ENCODE peak calls at places on chromosomes 4 and X, in ten cellular contexts. L, D, H, J, N, K, S, U, W and M are unnamed samples.

GRCh38 chrX:2325076-2325784 is 175.5 kb downstream of the DHRSX start:
- DNase-seq in U (peak), K (no peak), S (no peak), H (no peak), L (peak), D (peak), N (no peak), W (peak), J (peak), M (peak)

GRCh38 chr4:8104491-8105302 is 53.9 kb downstream of the ABLIM2 start:
- DNase-seq in W (no peak), J (no peak), N (no peak), H (no peak), K (no peak), D (no peak), U (peak), L (no peak), S (no peak), M (no peak)

GRCh38 chrX:53882331-53882730 is 161.9 kb downstream of the PHF8 start:
- DNase-seq in W (no peak), H (no peak), J (no peak), N (no peak), K (no peak), U (peak), S (peak), L (peak), D (no peak), M (peak)

GRCh38 chr4:117477925-117478324 is 392.5 kb upstream of the TRAM1L1 start:
- DNase-seq in H (no peak), K (no peak), J (no peak), U (no peak), L (no peak), D (no peak), W (peak), S (no peak), N (no peak), M (no peak)

GRCh38 chr4:27368781-27369180 is 508.1 kb downstream of the STIM2 start:
- DNase-seq in U (no peak), D (no peak), L (no peak), N (no peak), K (no peak), H (no peak), J (no peak), S (no peak), W (no peak), M (no peak)

GRCh38 chr4:148044889-148045352 is 313.0 kb downstream of the ARHGAP10 start:
- DNase-seq in D (no peak), U (no peak), J (no peak), N (no peak), K (no peak), S (no peak), W (no peak), H (no peak), L (no peak), M (peak)

GRCh38 chrX:119745283-119745848 is 13.0 kb upstream of the SOWAHD start:
- DNase-seq in H (no peak), D (no peak), L (no peak), W (no peak), N (no peak), U (no peak), S (no peak), J (no peak), K (no peak), M (no peak)

GRCh38 chrX:138018145-138018799 is 452.3 kb downstream of the ZIC3 start:
- DNase-seq in J (no peak), S (no peak), D (no peak), L (no peak), H (no peak), W (no peak), K (no peak), U (no peak), N (no peak), M (no peak)

GRCh38 chr4:7531640-7531994 is 96.9 kb upstream of the PSAPL1 start:
- DNase-seq in N (no peak), J (no peak), L (peak), H (no peak), W (no peak), D (no peak), K (no peak), U (no peak), S (no peak), M (no peak)

GRCh38 chr4:150782311-150782710 is 200.4 kb downstream of the MAB21L2 start:
- DNase-seq in H (no peak), U (no peak), S (peak), L (no peak), N (no peak), W (no peak), D (no peak), K (peak), J (no peak), M (no peak)

GRCh38 chrX:53714580-53715335 is 28.2 kb upstream of the HUWE1 start:
- DNase-seq in D (no peak), H (peak), U (no peak), K (no peak), N (no peak), J (peak), L (peak), W (peak), S (peak), M (no peak)

GRCh38 chrX:9737363-9737762 is 28.3 kb downstream of the GPR143 start:
- DNase-seq in D (no peak), K (no peak), L (no peak), S (no peak), U (no peak), H (no peak), J (no peak), W (peak), N (no peak), M (no peak)

GRCh38 chr4:88054909-88055308 is 47.5 kb downstream of the PKD2 start:
- DNase-seq in S (peak), H (no peak), D (no peak), L (peak), N (peak), J (peak), U (no peak), W (peak), K (no peak), M (peak)

GRCh38 chr4:128812360-128812958 is 3.0 kb downstream of the JADE1 start:
- DNase-seq in W (peak), J (peak), N (no peak), K (peak), L (peak), H (no peak), U (peak), D (no peak), S (peak), M (no peak)

GRCh38 chr4:52823478-52824092 is 38.5 kb upstream of the RASL11B start:
- DNase-seq in U (no peak), W (peak), K (no peak), L (no peak), N (no peak), D (no peak), H (no peak), S (no peak), J (no peak), M (no peak)

GRCh38 chrX:53022381-53022780 is 26.2 kb upstream of the GPR173 start:
- DNase-seq in K (no peak), L (peak), N (no peak), J (no peak), D (no peak), H (no peak), W (no peak), U (no peak), S (no peak), M (no peak)

GRCh38 chr4:41949531-41949930 is 14.3 kb downstream of the TMEM33 start:
- DNase-seq in S (no peak), D (no peak), N (no peak), H (no peak), U (no peak), W (no peak), L (no peak), K (no peak), J (no peak), M (no peak)

GRCh38 chr4:3420606-3420955 is 21.2 kb upstream of the HGFAC start:
- DNase-seq in U (no peak), N (peak), L (peak), J (no peak), D (no peak), K (peak), W (no peak), S (no peak), H (peak), M (no peak)

GRCh38 chrX:69539437-69539836 is 35.3 kb downstream of the NALF2 start:
- DNase-seq in N (no peak), H (no peak), W (no peak), J (no peak), L (no peak), D (no peak), S (no peak), U (no peak), K (no peak), M (no peak)

GRCh38 chr4:138035781-138036258 is 206.3 kb downstream of the SLC7A11 start:
- DNase-seq in U (no peak), W (peak), K (no peak), S (peak), H (no peak), D (no peak), N (no peak), L (peak), J (no peak), M (no peak)

GRCh38 chr4:76341063-76341462 is 34.5 kb downstream of the STBD1 start:
- DNase-seq in N (no peak), S (no peak), U (no peak), H (no peak), D (no peak), J (no peak), K (no peak), L (no peak), W (peak), M (no peak)

GRCh38 chrX:135484636-135485289 is 35.7 kb upstream of the INTS6L start:
- DNase-seq in L (no peak), N (no peak), H (no peak), W (peak), S (peak), J (no peak), D (no peak), U (no peak), K (no peak), M (peak)

GRCh38 chr4:88107406-88108107 is 50.9 kb downstream of the ABCG2 start:
- DNase-seq in K (no peak), W (no peak), N (no peak), D (no peak), S (peak), L (no peak), H (no peak), J (no peak), U (no peak), M (no peak)

GRCh38 chr4:16583764-16584163 is 314.7 kb downstream of the LDB2 start:
- DNase-seq in H (no peak), W (no peak), U (no peak), D (no peak), S (no peak), K (no peak), N (no peak), J (no peak), L (no peak), M (no peak)

GRCh38 chrX:106932960-106933537 is 12.8 kb downstream of the CLDN2 start:
- DNase-seq in S (no peak), J (no peak), D (no peak), N (no peak), U (no peak), H (no peak), K (no peak), L (no peak), W (no peak), M (no peak)

GRCh38 chr4:105061136-105061696 is 85.5 kb upstream of the TET2 start:
- DNase-seq in J (peak), K (no peak), S (peak), H (no peak), N (no peak), W (peak), D (no peak), L (peak), U (no peak), M (no peak)

GRCh38 chr4:48944659-48945290 is 38.2 kb upstream of the OCIAD2 start:
- DNase-seq in U (no peak), N (no peak), H (no peak), S (peak), K (no peak), W (peak), L (peak), J (no peak), D (no peak), M (no peak)

GRCh38 chr4:104063341-104063740 is 343.6 kb upstream of the TACR3 start:
- DNase-seq in D (no peak), K (no peak), W (peak), H (no peak), J (no peak), U (no peak), N (no peak), S (no peak), L (no peak), M (no peak)

GRCh38 chr4:76449824-76450223 is 14.8 kb downstream of the SHROOM3 start:
- DNase-seq in N (no peak), L (no peak), K (no peak), W (peak), H (no peak), D (no peak), J (no peak), S (no peak), U (no peak), M (no peak)

GRCh38 chrX:75522565-75523411 is at the start of gene ZDHHC15:
- DNase-seq in D (peak), W (no peak), N (peak), S (no peak), L (peak), U (peak), J (peak), K (no peak), H (peak), M (no peak)

GRCh38 chr4:909821-910220 is 22.3 kb downstream of the GAK start:
- DNase-seq in S (no peak), K (no peak), L (no peak), W (no peak), J (no peak), U (no peak), N (peak), D (no peak), H (no peak), M (no peak)

GRCh38 chr4:77959566-77960338 is 97.1 kb downstream of the MRPL1 start:
- DNase-seq in L (no peak), S (peak), K (no peak), W (peak), D (no peak), H (no peak), N (no peak), J (peak), U (no peak), M (peak)

DNA sequence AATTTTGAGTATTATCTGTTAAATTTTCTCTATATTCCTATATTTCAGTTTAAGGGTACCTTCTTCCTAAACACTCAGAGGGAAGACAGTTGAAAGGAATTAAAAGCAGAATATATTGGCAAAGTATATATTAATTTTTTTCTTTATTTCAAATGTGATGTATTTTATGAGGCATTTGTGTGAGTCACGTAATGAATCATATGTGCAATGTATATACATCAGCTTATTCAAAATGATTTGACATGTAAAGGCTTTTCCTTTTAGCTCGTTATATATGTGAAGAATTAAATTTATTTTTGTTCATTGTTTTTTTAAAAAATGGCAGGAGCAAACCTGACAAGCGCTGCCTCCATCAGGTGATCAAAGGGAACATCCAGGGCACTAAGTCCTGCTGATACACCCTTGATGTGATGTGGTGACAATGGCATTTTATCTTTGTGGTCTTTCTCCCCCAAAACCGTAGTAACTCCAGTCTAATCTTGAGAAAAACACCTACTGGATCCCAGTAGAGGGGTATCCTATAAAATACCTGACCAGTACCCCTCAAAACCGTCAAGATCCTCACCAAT is 8.9 kb downstream of the WWC2 start:
- DNase-seq in D (no peak), J (no peak), S (no peak), W (peak), K (no peak), L (no peak), H (no peak), N (no peak), U (no peak), M (no peak)
- TF ChIP-seq CTCF in D (no peak), J (no peak), S (no peak), W (no peak), K (no peak), L (peak), H (no peak), N (no peak), U (no peak), M (no peak)

DNA sequence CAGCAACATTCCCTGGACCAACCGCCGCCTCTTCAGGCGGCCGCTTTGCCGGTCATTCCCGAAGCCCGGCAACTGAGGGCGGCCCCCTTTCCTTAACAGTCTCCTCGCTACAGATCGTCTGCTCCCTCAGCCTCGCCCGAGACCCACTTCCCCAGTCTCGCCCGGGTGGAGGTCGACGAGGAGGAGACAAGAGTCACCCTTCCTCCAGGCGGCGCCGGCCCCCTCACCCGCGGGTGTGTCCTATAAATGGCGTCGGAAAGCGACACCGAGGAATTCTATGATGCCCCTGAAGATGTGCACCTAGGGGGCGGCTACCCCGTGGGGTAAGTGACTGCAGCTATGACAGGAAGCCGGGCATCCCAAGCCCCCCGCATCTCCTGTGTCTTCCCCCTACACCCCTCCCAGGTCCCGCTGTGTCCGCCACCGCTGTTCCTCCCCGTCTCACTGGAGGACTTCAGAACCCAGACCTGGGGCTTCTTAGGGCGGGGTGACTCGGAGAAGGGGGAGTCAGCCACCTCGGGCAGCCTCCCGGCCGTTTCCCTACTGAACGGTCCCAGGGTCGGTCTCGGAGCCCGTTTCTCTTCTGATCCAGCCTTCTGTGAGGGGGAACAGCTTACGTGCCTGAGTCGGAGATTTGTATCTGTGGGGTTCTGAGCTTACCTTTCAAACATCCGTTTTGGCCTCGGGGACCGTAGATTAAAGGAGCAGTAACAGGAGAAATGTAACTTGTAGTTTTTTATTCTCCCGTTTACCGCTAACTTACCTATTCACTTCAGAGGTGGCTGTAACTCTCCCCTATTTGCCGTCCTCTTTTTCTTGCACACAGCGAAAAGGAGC is 570 bp downstream of the WDR44 start:
- DNase-seq in J (peak), N (peak), L (peak), D (peak), W (peak), S (peak), K (peak), H (peak), U (peak), M (no peak)
- TF ChIP-seq CTCF in J (no peak), N (no peak), L (peak), D (no peak), W (no peak), S (no peak), K (no peak), H (no peak), U (no peak), M (peak)

GRCh38 chr4:127188847-127189246 is 443.9 kb upstream of the INTU start:
- DNase-seq in W (no peak), H (no peak), L (peak), S (no peak), J (no peak), K (no peak), U (no peak), N (no peak), D (no peak), M (no peak)
- TF ChIP-seq CTCF in W (no peak), H (peak), L (peak), S (no peak), J (no peak), K (no peak), U (no peak), N (no peak), D (peak), M (peak)

DNA sequence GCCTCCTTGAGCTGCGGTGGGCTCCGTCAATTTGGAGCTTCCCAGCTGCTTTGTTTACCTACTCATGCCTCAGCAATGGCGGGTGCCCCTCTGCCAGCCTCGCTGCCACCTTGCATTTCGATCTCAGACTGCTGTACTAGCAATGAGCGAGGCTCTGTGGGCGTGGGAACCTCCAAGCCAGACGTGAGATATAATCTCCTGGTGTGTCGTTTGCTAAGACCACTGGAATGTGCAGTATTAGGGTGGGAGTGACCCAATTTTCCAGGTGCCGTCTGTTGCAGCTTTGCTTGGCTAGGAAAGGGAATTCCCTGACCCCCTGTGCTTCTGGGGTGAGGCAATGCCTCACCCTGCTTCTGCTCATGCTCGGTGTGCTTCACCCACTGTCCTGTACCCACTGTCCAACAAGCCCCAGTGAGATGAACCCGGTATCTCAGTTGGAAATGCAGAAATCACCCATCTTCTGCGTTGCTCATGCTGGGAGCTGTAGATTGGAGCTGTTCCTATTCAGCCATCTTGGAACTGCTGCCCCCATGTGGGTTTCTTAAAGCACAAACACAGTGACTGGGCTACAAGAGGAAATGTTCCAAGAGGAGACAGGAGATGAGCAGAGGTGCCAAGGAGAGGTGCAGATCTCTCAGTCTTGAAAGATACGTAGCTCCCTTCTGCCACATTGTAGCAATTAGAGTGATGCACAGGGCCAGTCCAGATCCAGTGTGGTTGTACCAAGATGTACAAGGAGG is 193.0 kb upstream of the IGFBP7 start:
- DNase-seq in W (peak), S (no peak), L (no peak), J (no peak), U (no peak), K (no peak), D (no peak), H (no peak), N (no peak), M (no peak)
- TF ChIP-seq CTCF in W (no peak), S (no peak), L (peak), J (no peak), U (no peak), K (no peak), D (no peak), H (no peak), N (no peak), M (no peak)

DNA sequence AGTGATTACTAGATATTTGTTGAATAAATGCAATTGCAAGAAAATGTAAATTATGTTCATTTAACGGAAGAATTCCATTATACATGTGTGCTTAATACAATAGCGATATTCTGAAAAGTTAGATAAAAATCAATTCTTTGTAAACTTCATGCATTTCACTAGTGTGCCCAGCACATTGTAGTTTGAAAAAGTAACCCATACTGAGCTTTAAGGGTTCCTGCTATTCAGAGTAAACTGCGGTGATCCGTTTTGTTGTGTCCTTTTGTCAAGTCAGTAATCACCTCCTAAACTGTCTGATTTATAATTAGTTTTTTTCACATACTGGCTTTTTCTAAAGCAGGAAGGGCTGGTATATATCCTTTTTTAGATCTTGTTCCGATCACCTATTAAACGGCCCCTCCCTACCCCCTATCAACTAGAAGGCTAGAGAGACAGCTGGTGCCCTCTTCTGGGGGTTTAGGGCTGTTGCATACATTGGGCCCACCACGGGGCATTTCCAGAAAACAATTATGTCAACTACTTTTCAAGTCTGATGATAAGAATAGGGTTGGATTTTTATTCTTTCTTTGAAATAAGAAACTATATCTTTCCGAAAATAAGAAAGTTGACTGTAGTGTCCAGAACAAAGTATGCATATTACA is 7.0 kb upstream of the BMP15 start:
- DNase-seq in U (no peak), H (no peak), L (peak), N (peak), K (no peak), W (peak), D (no peak), J (peak), S (peak), M (no peak)
- TF ChIP-seq CTCF in U (no peak), H (peak), L (peak), N (no peak), K (peak), W (peak), D (peak), J (peak), S (peak), M (peak)

GRCh38 chr4:18075823-18076433 is 54.4 kb upstream of the LCORL start:
- DNase-seq in N (no peak), L (peak), W (no peak), K (no peak), U (no peak), D (peak), J (no peak), H (no peak), S (no peak), M (no peak)
- TF ChIP-seq CTCF in N (peak), L (peak), W (peak), K (no peak), U (no peak), D (peak), J (no peak), H (peak), S (no peak), M (peak)